ENCODE peak calls at places on chromosomes 16 and 17, in five cellular contexts. One of them, this sample, is unnamed.

GRCh38 chr16:57045694-57046381 is 46.5 kb upstream of the CPNE2 start:
- DNase-seq in HepG2: peak
- DNase-seq in H1: peak
- DNase-seq in K562: peak
- DNase-seq in GM12878: peak
- DNase-seq in this sample: peak

GRCh38 chr17:32970281-32970680 is 21.4 kb upstream of the SPACA3 start:
- DNase-seq in HepG2: no peak
- DNase-seq in H1: no peak
- DNase-seq in K562: no peak
- DNase-seq in GM12878: peak
- DNase-seq in this sample: no peak

GRCh38 chr17:79504181-79504605 is 106.7 kb downstream of the RBFOX3 start:
- DNase-seq in HepG2: no peak
- DNase-seq in H1: no peak
- DNase-seq in K562: no peak
- DNase-seq in GM12878: no peak
- DNase-seq in this sample: no peak

GRCh38 chr17:2689411-2690164 is 22.0 kb downstream of the CLUH start:
- DNase-seq in HepG2: no peak
- DNase-seq in H1: peak
- DNase-seq in K562: peak
- DNase-seq in GM12878: no peak
- DNase-seq in this sample: no peak

GRCh38 chr16:71854369-71854948 is 8.7 kb downstream of the ATXN1L start:
- DNase-seq in HepG2: no peak
- DNase-seq in H1: no peak
- DNase-seq in K562: no peak
- DNase-seq in GM12878: no peak
- DNase-seq in this sample: no peak

GRCh38 chr16:27379919-27380318 is 22.1 kb upstream of the IL21R start:
- DNase-seq in HepG2: no peak
- DNase-seq in H1: no peak
- DNase-seq in K562: no peak
- DNase-seq in GM12878: no peak
- DNase-seq in this sample: no peak

GRCh38 chr17:21098934-21099687 is 27.7 kb upstream of the DHRS7B start:
- DNase-seq in HepG2: peak
- DNase-seq in H1: peak
- DNase-seq in K562: peak
- DNase-seq in GM12878: peak
- DNase-seq in this sample: peak

GRCh38 chr16:86351041-86351784 is 159.1 kb upstream of the FOXF1 start:
- DNase-seq in HepG2: no peak
- DNase-seq in H1: no peak
- DNase-seq in K562: no peak
- DNase-seq in GM12878: no peak
- DNase-seq in this sample: no peak

GRCh38 chr16:77434365-77435239 is at the start of gene ADAMTS18:
- DNase-seq in HepG2: no peak
- DNase-seq in H1: peak
- DNase-seq in K562: no peak
- DNase-seq in GM12878: no peak
- DNase-seq in this sample: peak
- TF ChIP-seq ATF2 in HepG2: no peak
- TF ChIP-seq ATF2 in H1: no peak
- TF ChIP-seq ATF2 in K562: no peak
- TF ChIP-seq ATF2 in GM12878: no peak
- TF ChIP-seq ATF2 in this sample: no peak

DNA sequence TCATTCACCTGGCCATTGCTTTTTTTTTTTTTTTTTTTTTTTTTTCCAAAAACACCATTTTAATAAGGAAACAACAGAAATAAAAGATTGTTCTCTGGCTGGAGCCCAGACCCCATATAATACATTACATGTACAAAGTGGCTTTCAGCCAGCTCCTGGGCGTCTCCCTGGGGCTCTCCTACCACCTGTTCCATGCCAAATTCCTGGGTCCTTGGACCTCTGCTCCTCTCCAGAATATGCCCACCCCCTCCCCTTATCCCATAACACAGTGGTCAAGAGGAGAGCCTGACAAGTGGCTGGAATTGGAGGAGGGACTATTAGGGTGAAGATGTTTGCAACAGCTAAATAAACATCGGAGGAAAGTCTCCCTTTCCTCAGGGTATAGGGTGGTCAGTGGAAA is 3.6 kb upstream of the PHF12 start:
- DNase-seq in HepG2: no peak
- DNase-seq in H1: no peak
- DNase-seq in K562: no peak
- DNase-seq in GM12878: no peak
- DNase-seq in this sample: no peak
- TF ChIP-seq ATF2 in HepG2: no peak
- TF ChIP-seq ATF2 in H1: no peak
- TF ChIP-seq ATF2 in K562: no peak
- TF ChIP-seq ATF2 in GM12878: no peak
- TF ChIP-seq ATF2 in this sample: no peak

GRCh38 chr17:37710344-37710886 is 34.4 kb downstream of the HNF1B start:
- DNase-seq in HepG2: peak
- DNase-seq in H1: peak
- DNase-seq in K562: peak
- DNase-seq in GM12878: no peak
- DNase-seq in this sample: peak
- TF ChIP-seq ATF2 in HepG2: peak
- TF ChIP-seq ATF2 in H1: peak
- TF ChIP-seq ATF2 in K562: no peak
- TF ChIP-seq ATF2 in GM12878: no peak
- TF ChIP-seq ATF2 in this sample: no peak

GRCh38 chr17:16649585-16649984 is 4.1 kb downstream of the ZNF624 start:
- DNase-seq in HepG2: no peak
- DNase-seq in H1: no peak
- DNase-seq in K562: no peak
- DNase-seq in GM12878: no peak
- DNase-seq in this sample: no peak
- TF ChIP-seq ATF2 in HepG2: no peak
- TF ChIP-seq ATF2 in H1: no peak
- TF ChIP-seq ATF2 in K562: no peak
- TF ChIP-seq ATF2 in GM12878: no peak
- TF ChIP-seq ATF2 in this sample: no peak

DNA sequence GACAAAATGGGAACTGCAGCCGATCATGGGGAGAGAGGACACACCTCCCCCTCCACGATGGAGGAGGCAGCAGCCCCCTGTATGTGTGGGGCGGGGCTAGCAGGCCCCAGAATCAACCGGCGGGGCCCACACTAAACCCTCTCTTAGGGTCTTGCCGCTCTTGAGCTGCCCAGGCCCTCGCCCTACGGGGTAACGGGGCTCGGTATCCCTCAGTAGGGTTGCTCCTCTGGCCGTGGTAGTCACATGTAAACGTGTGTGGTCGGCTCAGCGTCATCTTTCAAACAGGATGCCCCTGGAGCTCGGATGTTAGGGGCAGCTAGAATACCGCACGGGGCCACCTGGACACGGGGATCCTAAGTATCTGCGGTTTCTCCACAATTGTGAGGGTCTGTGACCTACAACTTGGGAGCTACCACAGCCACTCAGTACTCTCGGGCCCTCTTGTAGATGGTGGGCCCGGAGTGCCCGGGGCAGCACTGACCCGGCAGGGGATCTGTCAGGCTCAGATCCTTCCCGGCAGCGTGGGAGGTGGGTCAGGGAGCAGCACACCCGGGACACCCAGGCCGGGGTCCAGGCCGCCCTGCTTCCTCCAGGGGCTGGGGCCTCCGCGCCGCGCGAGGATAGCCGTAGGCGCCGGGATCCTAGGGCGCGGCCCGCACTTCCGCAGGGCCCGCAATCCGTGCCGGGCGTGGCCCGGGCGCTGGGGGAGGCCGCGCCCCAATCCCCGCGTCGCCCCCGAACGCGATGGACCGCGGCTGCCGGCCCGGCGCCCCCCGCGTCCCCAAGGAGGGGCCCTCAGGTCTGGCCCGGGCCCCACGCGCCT is 771 bp downstream of the ARHGDIA start:
- DNase-seq in HepG2: no peak
- DNase-seq in H1: peak
- DNase-seq in K562: peak
- DNase-seq in GM12878: no peak
- DNase-seq in this sample: peak
- TF ChIP-seq ATF2 in HepG2: no peak
- TF ChIP-seq ATF2 in H1: no peak
- TF ChIP-seq ATF2 in K562: no peak
- TF ChIP-seq ATF2 in GM12878: no peak
- TF ChIP-seq ATF2 in this sample: no peak

This sample was measured in WTC11.